ENCODE peak calls at places on chromosomes 6 and 20, in six cellular contexts. J is dorsolateral prefrontal cortex, P is left lung, B is astrocyte of the spinal cord, D is AG10803, E is HL-60. T is an unnamed sample.

GRCh38 chr6:157442296-157442695 is 61.3 kb downstream of the ZDHHC14 start:
- DNase-seq in J (no peak), P (no peak), B (peak), D (peak), E (peak), T (peak)

GRCh38 chr6:144899161-144899560 is 614.0 kb downstream of the UTRN start:
- DNase-seq in J (no peak), P (no peak), B (peak), D (peak), E (no peak), T (peak)

GRCh38 chr6:154156135-154156948 is 117.3 kb downstream of the OPRM1 start:
- DNase-seq in J (peak), P (peak), B (peak), D (peak), E (peak), T (peak)

GRCh38 chr20:48722002-48722731 is 105.6 kb downstream of the PREX1 start:
- DNase-seq in J (no peak), P (peak), B (peak), D (peak), E (peak), T (peak)

GRCh38 chr20:45318386-45318939 is 10.4 kb upstream of the MATN4 start:
- DNase-seq in J (no peak), P (no peak), B (no peak), D (no peak), E (no peak), T (no peak)

GRCh38 chr6:137093183-137094069 is 48.7 kb upstream of the IL20RA start:
- DNase-seq in J (no peak), P (no peak), B (no peak), D (no peak), E (no peak), T (no peak)

GRCh38 chr6:53818845-53819609 is 24.2 kb downstream of the LRRC1 start:
- DNase-seq in J (no peak), P (no peak), B (no peak), D (no peak), E (no peak), T (no peak)

GRCh38 chr6:66897576-66897975 is 1190.5 kb upstream of the EYS start:
- DNase-seq in J (no peak), P (no peak), B (peak), D (peak), E (peak), T (peak)

GRCh38 chr6:138862491-138862890 is 66.6 kb downstream of the ECT2L start:
- DNase-seq in J (no peak), P (no peak), B (no peak), D (no peak), E (no peak), T (no peak)

GRCh38 chr6:82248233-82248735 is 740 bp upstream of the IBTK start:
- DNase-seq in J (no peak), P (no peak), B (peak), D (peak), E (no peak), T (peak)

GRCh38 chr6:55963301-55963700 is 87.9 kb upstream of the BMP5 start:
- DNase-seq in J (no peak), P (no peak), B (no peak), D (peak), E (no peak), T (peak)

GRCh38 chr6:136969433-136969832 is 47.3 kb downstream of the SLC35D3 start:
- DNase-seq in J (no peak), P (no peak), B (no peak), D (no peak), E (no peak), T (no peak)

GRCh38 chr20:969868-970267 is 32.2 kb downstream of the RSPO4 start:
- DNase-seq in J (no peak), P (no peak), B (no peak), D (no peak), E (no peak), T (no peak)

GRCh38 chr6:5453531-5453930 is 192.2 kb downstream of the FARS2 start:
- DNase-seq in J (peak), P (no peak), B (no peak), D (peak), E (no peak), T (no peak)

GRCh38 chr20:62665826-62666735 is 23.8 kb downstream of the SLCO4A1 start:
- DNase-seq in J (no peak), P (no peak), B (no peak), D (no peak), E (no peak), T (no peak)

GRCh38 chr6:41713650-41714291 is 21.6 kb downstream of the TFEB start:
- DNase-seq in J (peak), P (no peak), B (no peak), D (no peak), E (no peak), T (no peak)

GRCh38 chr6:131062245-131063027 is 609 bp downstream of the EPB41L2 start:
- DNase-seq in J (peak), P (peak), B (no peak), D (no peak), E (no peak), T (peak)

GRCh38 chr6:116247285-116247684 is 6.6 kb downstream of the TSPYL4 start:
- DNase-seq in J (no peak), P (no peak), B (no peak), D (no peak), E (peak), T (no peak)

GRCh38 chr20:10597637-10598036 is 76.2 kb downstream of the JAG1 start:
- DNase-seq in J (no peak), P (no peak), B (no peak), D (no peak), E (no peak), T (no peak)

DNA sequence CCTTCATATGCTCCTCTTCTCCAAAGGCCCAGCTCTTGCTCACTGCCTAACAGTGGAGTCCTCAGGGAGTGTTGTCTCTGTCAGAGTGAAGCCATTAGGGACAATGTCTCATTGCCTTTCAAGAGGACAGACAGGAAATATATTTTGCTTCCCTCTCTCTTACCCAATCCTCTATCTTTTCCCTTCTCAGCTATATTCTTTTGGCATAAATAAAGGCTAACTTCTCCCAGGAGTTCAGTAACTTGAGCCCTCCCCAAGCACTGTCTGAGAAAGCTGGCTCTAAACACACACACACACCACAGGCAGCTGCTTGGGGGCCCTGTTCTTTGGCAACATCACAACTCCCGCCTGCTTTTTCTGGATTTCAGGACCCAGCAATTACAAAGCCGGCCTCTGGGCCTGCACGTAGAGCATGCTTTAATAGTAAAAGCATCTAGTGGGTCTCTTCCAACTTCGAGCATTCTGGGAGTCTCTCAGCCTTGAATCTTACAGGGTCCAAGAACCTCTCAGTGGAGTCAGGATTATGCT is 34.7 kb upstream of the LAMA4 start:
- DNase-seq in J (no peak), P (peak), B (peak), D (peak), E (no peak), T (peak)
- TF ChIP-seq CTCF in J (no peak), P (no peak), B (no peak), D (no peak), E (no peak), T (no peak)

DNA sequence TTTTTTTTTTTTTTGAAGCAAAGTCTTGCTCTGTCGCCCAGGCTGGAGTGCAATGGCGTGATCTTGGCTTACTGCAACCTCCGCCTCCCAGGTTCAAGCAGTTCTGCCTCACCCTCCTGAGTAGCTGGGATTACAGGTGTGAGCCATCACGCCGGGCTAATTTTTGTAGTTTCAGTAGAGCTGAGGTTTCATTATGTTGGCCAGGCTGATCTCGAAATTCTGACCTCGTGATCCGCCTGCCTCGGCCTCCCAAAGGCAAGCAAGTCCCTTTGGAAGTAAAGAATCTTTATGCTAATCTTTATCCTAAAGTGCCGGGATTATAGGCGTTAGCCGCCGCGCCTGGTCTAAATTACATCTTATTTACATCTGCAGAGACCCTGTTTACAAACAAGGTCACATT is 1.5 kb downstream of the PSMG4 start:
- DNase-seq in J (no peak), P (no peak), B (no peak), D (no peak), E (no peak), T (no peak)
- H3K4me3 ChIP-seq in J (no peak), P (peak), B (peak), D (no peak), E (peak), T (no peak)

GRCh38 chr20:57482148-57482547 is 42.8 kb downstream of the CTCFL start:
- DNase-seq in J (no peak), P (no peak), B (no peak), D (no peak), E (no peak), T (no peak)
- TF ChIP-seq CTCF in J (no peak), P (no peak), B (no peak), D (no peak), E (no peak), T (no peak)

DNA sequence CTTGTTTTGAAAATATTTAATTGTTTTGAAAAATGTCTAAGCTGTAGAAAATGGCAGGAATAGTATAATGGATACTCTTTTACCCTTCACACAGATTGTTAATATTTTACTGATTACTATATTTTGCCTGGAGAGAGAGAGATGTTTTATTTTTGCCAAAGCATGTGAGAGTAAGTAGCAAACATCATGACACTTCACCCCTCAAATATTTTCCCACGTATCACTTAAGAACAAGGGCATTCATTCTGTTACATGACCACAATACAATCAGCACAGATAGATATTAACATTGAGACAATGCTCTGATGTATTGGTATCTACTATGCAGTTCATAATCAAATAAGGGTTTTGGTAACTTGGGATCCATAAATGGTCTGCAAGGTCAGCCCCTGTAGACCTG is 116.5 kb downstream of the CCDC170 start:
- DNase-seq in J (no peak), P (no peak), B (no peak), D (no peak), E (no peak), T (no peak)
- H3K4me3 ChIP-seq in J (no peak), P (no peak), B (no peak), D (no peak), E (no peak), T (no peak)

GRCh38 chr6:108254436-108255410 is 6.1 kb downstream of the SNX3 start:
- DNase-seq in J (no peak), P (no peak), B (no peak), D (no peak), E (peak), T (no peak)

GRCh38 chr6:108247965-108248536 is 12.8 kb downstream of the SNX3 start:
- DNase-seq in J (no peak), P (no peak), B (no peak), D (no peak), E (no peak), T (no peak)

GRCh38 chr6:108252055-108252454 is 8.8 kb downstream of the SNX3 start:
- DNase-seq in J (no peak), P (no peak), B (no peak), D (no peak), E (no peak), T (no peak)

GRCh38 chr6:108251252-108251651 is 9.6 kb downstream of the SNX3 start:
- DNase-seq in J (no peak), P (no peak), B (no peak), D (no peak), E (peak), T (no peak)

GRCh38 chr6:108250240-108250866 is 10.5 kb downstream of the SNX3 start:
- DNase-seq in J (no peak), P (no peak), B (peak), D (no peak), E (no peak), T (peak)
- TF ChIP-seq CTCF in J (no peak), P (no peak), B (peak), D (peak), E (no peak), T (peak)

GRCh38 chr6:33344771-33345697 is 27.5 kb upstream of the ZBTB22 start:
- DNase-seq in J (no peak), P (peak), B (peak), D (peak), E (peak), T (peak)
- H3K4me3 ChIP-seq in J (peak), P (peak), B (no peak), D (no peak), E (no peak), T (no peak)

GRCh38 chr6:92121228-92121627 is 1298.1 kb downstream of the EPHA7 start:
- DNase-seq in J (no peak), P (no peak), B (no peak), D (no peak), E (no peak), T (no peak)

GRCh38 chr6:92124126-92124525 is 1295.2 kb downstream of the EPHA7 start:
- DNase-seq in J (peak), P (no peak), B (peak), D (no peak), E (no peak), T (peak)

GRCh38 chr6:92125681-92126080 is 1293.7 kb downstream of the EPHA7 start:
- DNase-seq in J (no peak), P (no peak), B (no peak), D (no peak), E (no peak), T (no peak)

GRCh38 chr6:92126088-92126487 is 1293.3 kb downstream of the EPHA7 start:
- DNase-seq in J (no peak), P (no peak), B (no peak), D (no peak), E (no peak), T (no peak)

GRCh38 chr6:92122746-92123145 is 1296.6 kb downstream of the EPHA7 start:
- DNase-seq in J (no peak), P (no peak), B (peak), D (no peak), E (no peak), T (no peak)
- TF ChIP-seq CTCF in J (peak), P (no peak), B (peak), D (no peak), E (peak), T (no peak)

GRCh38 chr6:2745246-2745645 is 5.5 kb downstream of the MYLK4 start:
- DNase-seq in J (no peak), P (no peak), B (no peak), D (no peak), E (no peak), T (no peak)

GRCh38 chr6:2743280-2744205 is 7.2 kb downstream of the MYLK4 start:
- DNase-seq in J (no peak), P (no peak), B (no peak), D (no peak), E (no peak), T (no peak)

GRCh38 chr6:2746557-2747061 is 4.1 kb downstream of the MYLK4 start:
- DNase-seq in J (no peak), P (no peak), B (peak), D (no peak), E (no peak), T (no peak)

GRCh38 chr6:2744778-2745177 is 5.9 kb downstream of the MYLK4 start:
- DNase-seq in J (no peak), P (no peak), B (no peak), D (no peak), E (no peak), T (peak)

DNA sequence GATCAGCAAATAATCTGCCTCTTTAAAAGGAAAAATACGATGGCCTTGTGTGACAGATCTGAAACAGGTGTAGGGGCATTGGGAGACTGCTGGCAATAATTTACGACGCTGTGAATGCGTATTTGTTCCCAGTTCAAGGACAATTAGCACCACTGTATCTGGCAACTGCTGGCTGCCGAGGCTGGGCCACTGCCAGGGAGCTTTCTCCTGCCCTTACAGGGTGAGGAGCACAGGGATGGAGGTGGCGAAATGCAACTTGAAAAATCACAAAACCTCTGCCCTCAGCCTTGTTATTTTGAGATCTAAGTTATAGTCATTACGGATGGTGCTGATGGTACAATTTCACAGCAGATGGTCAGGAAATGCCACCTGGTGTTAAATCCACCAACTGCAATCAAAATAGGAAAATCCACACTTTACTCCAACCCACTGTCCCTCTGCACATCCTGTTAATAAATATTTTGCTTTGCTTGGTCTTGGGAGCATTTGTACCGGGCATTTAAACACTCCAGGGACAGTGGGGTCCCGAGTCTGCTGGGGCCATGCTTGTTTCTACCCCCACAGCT is 6.4 kb downstream of the MYLK4 start:
- DNase-seq in J (no peak), P (no peak), B (no peak), D (no peak), E (no peak), T (peak)
- H3K4me3 ChIP-seq in J (no peak), P (no peak), B (no peak), D (no peak), E (no peak), T (no peak)

GRCh38 chr6:89495961-89496535 is 63.1 kb downstream of the ANKRD6 start:
- DNase-seq in J (no peak), P (no peak), B (no peak), D (no peak), E (no peak), T (no peak)

GRCh38 chr6:89505847-89506246 is 72.9 kb downstream of the ANKRD6 start:
- DNase-seq in J (no peak), P (no peak), B (no peak), D (no peak), E (no peak), T (no peak)

GRCh38 chr6:89500486-89501020 is 67.6 kb downstream of the ANKRD6 start:
- DNase-seq in J (no peak), P (no peak), B (no peak), D (no peak), E (no peak), T (no peak)

GRCh38 chr6:89503641-89504040 is 70.7 kb downstream of the ANKRD6 start:
- DNase-seq in J (no peak), P (peak), B (no peak), D (no peak), E (no peak), T (no peak)

GRCh38 chr6:89501239-89501638 is 68.3 kb downstream of the ANKRD6 start:
- DNase-seq in J (no peak), P (no peak), B (no peak), D (no peak), E (no peak), T (no peak)
- TF ChIP-seq CTCF in J (no peak), P (no peak), B (no peak), D (no peak), E (no peak), T (no peak)

GRCh38 chr20:22582386-22582959 is 1.9 kb downstream of the FOXA2 start:
- DNase-seq in J (no peak), P (no peak), B (no peak), D (no peak), E (no peak), T (no peak)
- H3K4me3 ChIP-seq in J (no peak), P (peak), B (no peak), D (no peak), E (no peak), T (no peak)